ENCODE peak calls at places on chromosomes 7 and 10, in ten cellular contexts. X is transverse colon, L is fibroblast of lung, J is left ventricle myocardium inferior, P is mesendoderm, K is aorta, O is spleen, S is K562, V is IMR-90, E is neuronal stem cell. W is an unnamed sample.

GRCh38 chr7:100799037-100799896 is 28.1 kb downstream of the EPHB4 start:
- DNase-seq in X (peak; percentile 73), L (peak; percentile 75), J (peak; percentile 52), P (peak; percentile 85), K (peak; percentile 84), O (no peak), S (peak; percentile 70), V (peak; percentile 52), E (peak; percentile 39), W (no peak)

GRCh38 chr10:121527690-121528089 is 70.6 kb downstream of the FGFR2 start:
- DNase-seq in X (peak; percentile 28), L (peak; percentile 22), J (no peak), P (peak; percentile 96), K (no peak), O (no peak), S (no peak), V (peak; percentile 1), E (peak; percentile 37), W (no peak)

GRCh38 chr7:71824356-71824755 is 587.8 kb downstream of the CALN1 start:
- DNase-seq in X (no peak), L (no peak), J (no peak), P (peak; percentile 77), K (no peak), O (no peak), S (no peak), V (no peak), E (no peak), W (no peak)

GRCh38 chr10:7230956-7231355 is 179.9 kb downstream of the SFMBT2 start:
- DNase-seq in X (no peak), L (peak; percentile 21), J (no peak), P (no peak), K (no peak), O (no peak), S (no peak), V (peak; percentile 28), E (no peak), W (no peak)

GRCh38 chr7:87899258-87899657 is 23.0 kb downstream of the DBF4 start:
- DNase-seq in X (no peak), L (no peak), J (no peak), P (no peak), K (no peak), O (no peak), S (no peak), V (no peak), E (no peak), W (no peak)

GRCh38 chr7:91287685-91288084 is 23.5 kb downstream of the FZD1 start:
- DNase-seq in X (no peak), L (no peak), J (no peak), P (no peak), K (no peak), O (no peak), S (no peak), V (peak; percentile 4), E (no peak), W (no peak)

GRCh38 chr10:24439935-24440334 is 231.0 kb downstream of the KIAA1217 start:
- DNase-seq in X (no peak), L (peak; percentile 65), J (no peak), P (no peak), K (no peak), O (no peak), S (no peak), V (peak; percentile 47), E (no peak), W (no peak)

GRCh38 chr10:110803239-110803593 is 68.5 kb upstream of the PDCD4 start:
- DNase-seq in X (no peak), L (no peak), J (no peak), P (no peak), K (no peak), O (no peak), S (no peak), V (no peak), E (no peak), W (no peak)

DNA sequence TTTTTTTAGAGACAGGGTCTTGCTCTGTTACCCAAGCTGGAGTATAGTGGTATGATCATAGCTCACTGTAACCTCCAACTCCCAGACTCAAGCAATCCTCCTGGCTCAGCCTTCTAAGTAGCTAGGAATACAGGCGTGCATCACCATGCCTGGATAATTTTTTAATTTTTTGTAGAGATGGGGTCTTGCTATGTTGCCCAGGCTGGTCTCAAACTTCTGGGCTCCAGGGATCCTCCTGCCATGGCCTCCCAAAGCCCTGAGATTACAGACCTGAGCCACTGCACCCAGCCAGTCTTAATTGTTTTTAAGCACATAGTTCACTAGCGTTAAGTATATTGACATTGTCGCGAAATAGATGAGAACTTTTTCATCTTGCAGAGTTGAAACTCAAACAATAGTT is 2.0 kb downstream of the SUPV3L1 start:
- DNase-seq in X (no peak), L (no peak), J (no peak), P (no peak), K (no peak), O (no peak), S (no peak), V (no peak), E (no peak), W (no peak)
- H3K36me3 ChIP-seq in X (no peaks in the 10 kb centered on the region), L (peaks cover 2% of the 10 kb centered on the region), J (peaks cover 22% of the 10 kb centered on the region), P (peaks cover 3% of the 10 kb centered on the region), K (no peaks in the 10 kb centered on the region), O (peaks cover 48% of the 10 kb centered on the region), S (peaks cover 47% of the 10 kb centered on the region), V (peaks cover 7% of the 10 kb centered on the region), E (peaks cover 39% of the 10 kb centered on the region), W (peaks cover 18% of the 10 kb centered on the region)

DNA sequence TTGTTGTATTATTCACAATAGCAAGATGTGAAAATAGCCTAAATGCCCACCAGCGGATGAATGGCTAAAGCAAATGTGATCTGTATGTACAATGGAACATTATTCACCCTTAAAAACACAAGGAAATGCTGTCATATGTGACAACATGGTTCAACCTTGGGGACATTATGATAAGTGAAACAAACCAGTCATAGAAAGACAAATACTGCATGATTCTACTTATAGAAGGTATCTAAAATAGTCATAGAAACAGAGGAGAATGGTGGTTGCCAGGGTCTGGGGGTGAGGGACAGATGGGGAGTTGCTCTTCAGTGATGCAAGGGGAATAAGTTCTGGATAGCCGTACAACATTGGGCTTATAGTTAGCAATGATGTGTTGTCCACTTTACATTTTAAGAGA is 58.4 kb downstream of the NRF1 start:
- DNase-seq in X (no peak), L (no peak), J (no peak), P (no peak), K (no peak), O (no peak), S (no peak), V (no peak), E (no peak), W (no peak)
- H3K36me3 ChIP-seq in X (no peaks in the 10 kb centered on the region), L (no peaks in the 10 kb centered on the region), J (peaks cover 34% of the 10 kb centered on the region), P (peaks cover 4% of the 10 kb centered on the region), K (peaks cover 2% of the 10 kb centered on the region), O (peaks cover 50% of the 10 kb centered on the region), S (peaks cover 21% of the 10 kb centered on the region), V (peaks cover 8% of the 10 kb centered on the region), E (peaks cover 40% of the 10 kb centered on the region), W (peaks cover 27% of the 10 kb centered on the region)

GRCh38 chr7:102075126-102075525 is 211.5 kb upstream of the SH2B2 start:
- DNase-seq in X (no peak), L (no peak), J (no peak), P (no peak), K (no peak), O (no peak), S (no peak), V (no peak), E (no peak), W (no peak)

GRCh38 chr7:102073931-102074880 is 212.5 kb upstream of the SH2B2 start:
- DNase-seq in X (peak; percentile 45), L (no peak), J (no peak), P (no peak), K (no peak), O (no peak), S (no peak), V (peak; percentile 56), E (no peak), W (no peak)

GRCh38 chr7:102069913-102070629 is 216.6 kb upstream of the SH2B2 start:
- DNase-seq in X (no peak), L (no peak), J (no peak), P (no peak), K (no peak), O (no peak), S (no peak), V (no peak), E (no peak), W (no peak)

GRCh38 chr7:102072636-102073209 is 213.9 kb upstream of the SH2B2 start:
- DNase-seq in X (no peak), L (no peak), J (no peak), P (no peak), K (peak; percentile 17), O (no peak), S (no peak), V (peak; percentile 12), E (no peak), W (no peak)

DNA sequence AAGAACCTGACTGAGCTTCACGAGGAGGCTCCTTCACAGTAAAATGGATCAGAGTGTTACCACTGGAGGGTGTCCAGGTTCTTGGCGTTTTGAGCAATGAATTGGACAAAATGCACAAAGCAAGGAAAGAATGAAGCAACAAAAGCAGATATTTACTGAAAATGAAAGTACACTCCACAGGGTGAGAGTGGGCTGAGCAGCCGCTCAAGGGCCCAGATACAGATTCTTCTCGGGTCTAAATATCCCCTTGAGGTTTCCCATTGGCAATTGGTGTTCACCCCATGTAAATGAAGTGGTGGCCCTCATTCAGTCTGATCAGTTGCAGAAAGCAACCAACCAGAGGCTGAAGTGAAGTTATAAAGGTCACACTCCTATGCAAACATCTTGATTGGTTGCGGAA is 214.7 kb upstream of the SH2B2 start:
- DNase-seq in X (no peak), L (no peak), J (no peak), P (no peak), K (peak; percentile 6), O (no peak), S (no peak), V (no peak), E (no peak), W (no peak)
- H3K36me3 ChIP-seq in X (no peaks in the 10 kb centered on the region), L (peaks cover 2% of the 10 kb centered on the region), J (peaks cover 30% of the 10 kb centered on the region), P (peaks cover 3% of the 10 kb centered on the region), K (peaks cover 1% of the 10 kb centered on the region), O (peaks cover 66% of the 10 kb centered on the region), S (peaks cover 40% of the 10 kb centered on the region), V (peaks cover 32% of the 10 kb centered on the region), E (peaks cover 47% of the 10 kb centered on the region), W (peaks cover 30% of the 10 kb centered on the region)

GRCh38 chr7:155715406-155715805 is 70.9 kb downstream of the RBM33 start:
- DNase-seq in X (no peak), L (no peak), J (no peak), P (no peak), K (no peak), O (no peak), S (no peak), V (no peak), E (no peak), W (no peak)

GRCh38 chr7:155711081-155711480 is 66.6 kb downstream of the RBM33 start:
- DNase-seq in X (no peak), L (no peak), J (no peak), P (no peak), K (no peak), O (no peak), S (no peak), V (no peak), E (no peak), W (no peak)

GRCh38 chr7:155710530-155710929 is 66.1 kb downstream of the RBM33 start:
- DNase-seq in X (no peak), L (no peak), J (no peak), P (no peak), K (no peak), O (no peak), S (no peak), V (no peak), E (no peak), W (no peak)

GRCh38 chr7:155714702-155715101 is 70.2 kb downstream of the RBM33 start:
- DNase-seq in X (no peak), L (no peak), J (no peak), P (no peak), K (no peak), O (no peak), S (no peak), V (no peak), E (no peak), W (no peak)

GRCh38 chr7:155713382-155713781 is 68.9 kb downstream of the RBM33 start:
- DNase-seq in X (peak; percentile 26), L (no peak), J (no peak), P (no peak), K (peak; percentile 75), O (peak; percentile 89), S (no peak), V (no peak), E (no peak), W (no peak)
- H3K36me3 ChIP-seq in X (no peaks in the 10 kb centered on the region), L (peaks cover 9% of the 10 kb centered on the region), J (peaks cover 51% of the 10 kb centered on the region), P (peaks cover 3% of the 10 kb centered on the region), K (peaks cover 1% of the 10 kb centered on the region), O (peaks cover 97% of the 10 kb centered on the region), S (peaks cover 100% of the 10 kb centered on the region), V (peaks cover 39% of the 10 kb centered on the region), E (peaks cover 99% of the 10 kb centered on the region), W (peaks cover 62% of the 10 kb centered on the region)